ENCODE peak calls at places on chromosome 11, in six cellular contexts. V, D, A, Q, L and R are unnamed samples.

GRCh38 chr11:94746721-94747120 is 21.4 kb upstream of the AMOTL1 start:
- DNase-seq in V (no peak), D (no peak), A (no peak), Q (no peak), L (no peak), R (no peak)

GRCh38 chr11:131504199-131504949 is 134.0 kb downstream of the NTM start:
- DNase-seq in V (no peak), D (no peak), A (no peak), Q (no peak), L (no peak), R (no peak)

GRCh38 chr11:118224512-118225180 is at the start of gene JAML:
- DNase-seq in V (no peak), D (no peak), A (no peak), Q (no peak), L (peak), R (no peak)

GRCh38 chr11:2572491-2573239 is 127.1 kb downstream of the KCNQ1OT1 start:
- DNase-seq in V (no peak), D (no peak), A (no peak), Q (no peak), L (no peak), R (no peak)

GRCh38 chr11:125175896-125176575 is 11.5 kb downstream of the PKNOX2 start:
- DNase-seq in V (no peak), D (no peak), A (no peak), Q (no peak), L (no peak), R (no peak)

GRCh38 chr11:17763703-17764102 is 29.1 kb downstream of the KCNC1 start:
- DNase-seq in V (no peak), D (no peak), A (no peak), Q (no peak), L (no peak), R (no peak)

GRCh38 chr11:74135516-74135840 is 35.3 kb downstream of the C2CD3 start:
- DNase-seq in V (no peak), D (no peak), A (no peak), Q (no peak), L (no peak), R (no peak)

GRCh38 chr11:73344191-73344607 is 32.0 kb upstream of the RELT start:
- DNase-seq in V (no peak), D (no peak), A (no peak), Q (no peak), L (no peak), R (no peak)

GRCh38 chr11:45919806-45920530 is 2.3 kb upstream of the PEX16 start:
- DNase-seq in V (no peak), D (no peak), A (no peak), Q (no peak), L (no peak), R (no peak)

GRCh38 chr11:112174789-112175595 is at the start of gene BCO2:
- DNase-seq in V (peak), D (peak), A (peak), Q (peak), L (peak), R (peak)

GRCh38 chr11:40029406-40029805 is 1430.0 kb downstream of the LRRC4C start:
- DNase-seq in V (no peak), D (no peak), A (no peak), Q (no peak), L (no peak), R (no peak)

GRCh38 chr11:18836415-18836814 is 44.8 kb upstream of the PTPN5 start:
- DNase-seq in V (no peak), D (no peak), A (no peak), Q (no peak), L (no peak), R (no peak)

GRCh38 chr11:35159111-35159510 is 20.1 kb downstream of the CD44 start:
- DNase-seq in V (no peak), D (no peak), A (no peak), Q (no peak), L (no peak), R (no peak)

GRCh38 chr11:62458212-62459002 is 39.6 kb downstream of the SCGB1A1 start:
- DNase-seq in V (no peak), D (no peak), A (no peak), Q (no peak), L (no peak), R (no peak)

GRCh38 chr11:126305699-126306098 is 1.8 kb downstream of the DCPS start:
- DNase-seq in V (no peak), D (no peak), A (no peak), Q (no peak), L (peak), R (no peak)

GRCh38 chr11:64639885-64640284 is 48.9 kb downstream of the SLC22A12 start:
- DNase-seq in V (no peak), D (no peak), A (no peak), Q (no peak), L (no peak), R (no peak)

GRCh38 chr11:43852057-43852636 is 28.5 kb upstream of the ALKBH3 start:
- DNase-seq in V (peak), D (peak), A (peak), Q (peak), L (peak), R (no peak)

GRCh38 chr11:2473361-2474058 is 28.7 kb downstream of the KCNQ1 start:
- DNase-seq in V (no peak), D (no peak), A (no peak), Q (no peak), L (no peak), R (no peak)

GRCh38 chr11:13335319-13335718 is 57.7 kb downstream of the BMAL1 start:
- DNase-seq in V (peak), D (peak), A (peak), Q (peak), L (peak), R (peak)

GRCh38 chr11:64752106-64752970 is 7.4 kb downstream of the PYGM start:
- DNase-seq in V (no peak), D (no peak), A (no peak), Q (no peak), L (no peak), R (no peak)

GRCh38 chr11:17164361-17165246 is 43.2 kb downstream of the PIK3C2A start:
- DNase-seq in V (no peak), D (no peak), A (no peak), Q (no peak), L (no peak), R (no peak)

GRCh38 chr11:127044535-127044934 is 44.0 kb upstream of the KIRREL3 start:
- DNase-seq in V (no peak), D (no peak), A (no peak), Q (no peak), L (no peak), R (no peak)

GRCh38 chr11:64395545-64396078 is 36.6 kb downstream of the RPS6KA4 start:
- DNase-seq in V (no peak), D (no peak), A (no peak), Q (no peak), L (no peak), R (no peak)

GRCh38 chr11:4465411-4465810 is 16.3 kb downstream of the OR52K2 start:
- DNase-seq in V (no peak), D (no peak), A (no peak), Q (no peak), L (no peak), R (no peak)

GRCh38 chr11:2699185-2699530 is 636 bp downstream of the KCNQ1OT1 start:
- DNase-seq in V (no peak), D (peak), A (no peak), Q (no peak), L (no peak), R (peak)

GRCh38 chr11:65121447-65121864 is 478 bp downstream of the FAU start:
- DNase-seq in V (no peak), D (no peak), A (no peak), Q (no peak), L (peak), R (no peak)

GRCh38 chr11:115256326-115257197 is 247.7 kb downstream of the CADM1 start:
- DNase-seq in V (no peak), D (no peak), A (no peak), Q (no peak), L (no peak), R (no peak)

GRCh38 chr11:2315395-2316168 is 13.8 kb downstream of the TSPAN32 start:
- DNase-seq in V (no peak), D (peak), A (no peak), Q (no peak), L (no peak), R (no peak)

GRCh38 chr11:29914203-29914930 is 102.5 kb downstream of the KCNA4 start:
- DNase-seq in V (no peak), D (no peak), A (no peak), Q (no peak), L (no peak), R (no peak)

GRCh38 chr11:9020881-9021280 is 17.1 kb upstream of the NRIP3 start:
- DNase-seq in V (no peak), D (no peak), A (no peak), Q (no peak), L (no peak), R (no peak)

GRCh38 chr11:75249704-75250103 is 9.1 kb downstream of the TPBGL start:
- DNase-seq in V (no peak), D (no peak), A (no peak), Q (no peak), L (no peak), R (no peak)

GRCh38 chr11:111775024-111775710 is 9.0 kb upstream of the PPP2R1B start:
- DNase-seq in V (no peak), D (no peak), A (no peak), Q (no peak), L (no peak), R (no peak)

GRCh38 chr11:26993965-26994446 is at the start of gene FIBIN:
- DNase-seq in V (no peak), D (peak), A (no peak), Q (no peak), L (no peak), R (peak)

GRCh38 chr11:45165806-45166603 is 19.6 kb downstream of the PRDM11 start:
- DNase-seq in V (no peak), D (no peak), A (no peak), Q (no peak), L (no peak), R (no peak)

GRCh38 chr11:61551630-61552029 is 29.2 kb downstream of the SYT7 start:
- DNase-seq in V (no peak), D (no peak), A (no peak), Q (no peak), L (no peak), R (no peak)